ENCODE peak calls at places on chromosomes 6 and 20, in four cellular contexts. One of them, this sample, is unnamed.

GRCh38 chr20:11766961-11767360 is 150.7 kb upstream of the BTBD3 start:
- DNase-seq in lower lobe of right lung: no peak
- DNase-seq in caudate nucleus: no peak
- DNase-seq in CD8-positive, alpha-beta T cell: no peak
- DNase-seq in this sample: no peak

GRCh38 chr6:139713911-139714527 is 339.6 kb upstream of the CITED2 start:
- DNase-seq in lower lobe of right lung: no peak
- DNase-seq in caudate nucleus: no peak
- DNase-seq in CD8-positive, alpha-beta T cell: no peak
- DNase-seq in this sample: no peak

GRCh38 chr6:170238741-170239565 is 51.9 kb downstream of the DLL1 start:
- DNase-seq in lower lobe of right lung: no peak
- DNase-seq in caudate nucleus: no peak
- DNase-seq in CD8-positive, alpha-beta T cell: no peak
- DNase-seq in this sample: peak; percentile 47

GRCh38 chr6:40999498-41000070 is 39.4 kb downstream of the UNC5CL start:
- DNase-seq in lower lobe of right lung: peak; percentile 66
- DNase-seq in caudate nucleus: no peak
- DNase-seq in CD8-positive, alpha-beta T cell: no peak
- DNase-seq in this sample: no peak

GRCh38 chr6:27814665-27815424 is 97.4 kb downstream of the OR2B2 start:
- DNase-seq in lower lobe of right lung: no peak
- DNase-seq in caudate nucleus: no peak
- DNase-seq in CD8-positive, alpha-beta T cell: peak; percentile 72
- DNase-seq in this sample: no peak

GRCh38 chr6:54073487-54073886 is 37.8 kb upstream of the MLIP start:
- DNase-seq in lower lobe of right lung: no peak
- DNase-seq in caudate nucleus: no peak
- DNase-seq in CD8-positive, alpha-beta T cell: no peak
- DNase-seq in this sample: no peak

GRCh38 chr20:50987493-50988210 is 29.0 kb downstream of the MOCS3 start:
- DNase-seq in lower lobe of right lung: no peak
- DNase-seq in caudate nucleus: peak; percentile 51
- DNase-seq in CD8-positive, alpha-beta T cell: peak; percentile 51
- DNase-seq in this sample: peak; percentile 91

GRCh38 chr6:146905313-146905712 is 298.9 kb upstream of the STXBP5 start:
- DNase-seq in lower lobe of right lung: no peak
- DNase-seq in caudate nucleus: no peak
- DNase-seq in CD8-positive, alpha-beta T cell: no peak
- DNase-seq in this sample: peak; percentile 83

GRCh38 chr20:29873946-29874345 is 1383.5 kb upstream of the DEFB115 start:
- DNase-seq in lower lobe of right lung: peak; percentile 84
- DNase-seq in caudate nucleus: no peak
- DNase-seq in CD8-positive, alpha-beta T cell: no peak
- DNase-seq in this sample: peak; percentile 96

GRCh38 chr6:116217069-116217468 is 36.8 kb downstream of the TSPYL4 start:
- DNase-seq in lower lobe of right lung: no peak
- DNase-seq in caudate nucleus: no peak
- DNase-seq in CD8-positive, alpha-beta T cell: no peak
- DNase-seq in this sample: no peak

GRCh38 chr20:45779011-45779915 is 12.4 kb downstream of the WFDC3 start:
- DNase-seq in lower lobe of right lung: peak; percentile 89
- DNase-seq in caudate nucleus: no peak
- DNase-seq in CD8-positive, alpha-beta T cell: no peak
- DNase-seq in this sample: peak; percentile 100

GRCh38 chr6:143792402-143793339 is 50.5 kb upstream of the LTV1 start:
- DNase-seq in lower lobe of right lung: no peak
- DNase-seq in caudate nucleus: no peak
- DNase-seq in CD8-positive, alpha-beta T cell: no peak
- DNase-seq in this sample: no peak

GRCh38 chr6:166553563-166554271 is 32.8 kb downstream of the RAMACL start:
- DNase-seq in lower lobe of right lung: no peak
- DNase-seq in caudate nucleus: no peak
- DNase-seq in CD8-positive, alpha-beta T cell: no peak
- DNase-seq in this sample: no peak

GRCh38 chr20:35005463-35005961 is 49.8 kb downstream of the MYH7B start:
- DNase-seq in lower lobe of right lung: peak; percentile 33
- DNase-seq in caudate nucleus: no peak
- DNase-seq in CD8-positive, alpha-beta T cell: no peak
- DNase-seq in this sample: peak; percentile 67

GRCh38 chr6:162952343-162952871 is 224.6 kb downstream of the PACRG start:
- DNase-seq in lower lobe of right lung: no peak
- DNase-seq in caudate nucleus: no peak
- DNase-seq in CD8-positive, alpha-beta T cell: no peak
- DNase-seq in this sample: no peak

GRCh38 chr20:35820715-35821114 is 48.9 kb downstream of the PHF20 start:
- DNase-seq in lower lobe of right lung: no peak
- DNase-seq in caudate nucleus: no peak
- DNase-seq in CD8-positive, alpha-beta T cell: no peak
- DNase-seq in this sample: no peak

GRCh38 chr20:41255655-41256054 is 61.9 kb downstream of the ZHX3 start:
- DNase-seq in lower lobe of right lung: no peak
- DNase-seq in caudate nucleus: no peak
- DNase-seq in CD8-positive, alpha-beta T cell: no peak
- DNase-seq in this sample: no peak

DNA sequence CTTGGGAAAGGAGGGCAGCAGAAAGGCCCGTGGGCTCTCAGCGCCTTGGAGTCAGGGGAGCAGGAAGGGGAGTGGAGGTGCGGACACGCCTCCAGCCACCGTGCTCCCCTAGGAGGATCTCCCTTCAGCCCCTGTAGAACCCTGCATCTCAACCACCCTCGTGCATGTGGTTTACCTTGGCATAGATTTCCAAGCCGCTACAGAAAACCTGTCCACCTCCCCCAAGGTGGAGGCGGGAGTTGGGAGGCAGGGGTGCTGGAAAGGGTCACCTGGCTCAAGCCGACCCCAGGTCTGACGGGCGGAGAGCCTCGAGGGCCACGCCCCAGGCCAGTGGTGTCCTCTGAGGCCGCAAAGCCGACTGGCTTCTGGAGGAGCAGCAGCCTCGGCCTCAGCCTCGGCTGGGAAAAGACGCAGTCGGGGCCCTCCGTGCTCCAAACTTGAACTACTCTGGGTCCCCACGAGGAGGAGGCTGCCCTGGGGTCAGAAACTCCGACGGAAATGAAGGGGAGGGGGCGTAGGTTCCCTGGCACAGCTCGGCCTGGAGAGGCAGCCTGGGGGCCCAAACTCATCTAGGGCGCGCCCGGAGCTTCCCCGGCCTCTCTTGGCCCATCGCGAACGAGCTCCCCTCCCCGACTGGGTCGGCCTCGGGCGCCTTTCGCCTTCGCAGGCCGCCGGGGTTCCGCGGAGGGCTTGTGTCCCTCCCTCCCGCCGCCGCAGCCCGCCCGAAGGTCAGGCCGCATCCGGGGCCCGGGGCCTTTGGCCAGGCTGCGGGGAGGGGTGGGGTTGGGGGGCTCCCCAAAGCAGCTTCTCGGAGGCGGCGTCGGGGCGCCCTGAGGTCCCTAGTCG is 6.3 kb upstream of the FOXF2 start:
- DNase-seq in lower lobe of right lung: no peak
- DNase-seq in caudate nucleus: no peak
- DNase-seq in CD8-positive, alpha-beta T cell: no peak
- DNase-seq in this sample: no peak
- H3K27ac ChIP-seq in lower lobe of right lung: peak overlapping the region; percentile 78
- H3K27ac ChIP-seq in caudate nucleus: peak overlapping the region; percentile 62
- H3K27ac ChIP-seq in CD8-positive, alpha-beta T cell: no peak overlapping the region
- H3K27ac ChIP-seq in this sample: no peak overlapping the region

DNA sequence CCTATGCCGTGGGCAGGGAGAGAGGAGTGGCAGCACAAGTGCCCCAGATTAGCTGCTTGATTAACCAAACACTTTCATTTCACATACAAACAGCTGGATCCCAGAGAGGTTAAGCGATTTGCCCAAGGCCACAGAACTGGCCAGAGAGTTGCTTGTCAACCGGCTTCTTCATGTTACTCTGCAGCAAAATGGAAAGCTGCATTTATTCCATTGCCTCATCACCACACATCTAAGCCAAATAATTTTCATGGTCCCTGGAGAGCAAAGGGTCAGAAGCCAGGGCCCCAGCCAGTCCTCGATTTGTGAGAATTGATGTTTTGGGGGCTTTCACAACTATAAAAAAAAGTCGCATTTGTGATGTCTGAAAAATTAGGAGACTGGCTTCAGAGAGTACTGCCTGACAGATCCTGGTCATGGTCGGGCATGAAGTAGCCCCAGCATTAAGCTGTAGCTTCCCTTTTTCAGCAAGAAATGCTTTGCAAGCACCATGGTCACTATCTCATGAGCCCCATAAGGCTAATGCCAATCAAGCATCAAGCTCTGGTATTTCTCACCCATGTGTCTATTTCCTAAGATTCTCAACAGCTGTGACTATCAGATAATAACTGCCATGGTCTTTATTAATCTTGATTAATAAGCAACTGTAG is 95.8 kb downstream of the BANF2 start:
- DNase-seq in lower lobe of right lung: no peak
- DNase-seq in caudate nucleus: no peak
- DNase-seq in CD8-positive, alpha-beta T cell: no peak
- DNase-seq in this sample: no peak
- H3K27ac ChIP-seq in lower lobe of right lung: peak overlapping the region; percentile 64
- H3K27ac ChIP-seq in caudate nucleus: no peak overlapping the region
- H3K27ac ChIP-seq in CD8-positive, alpha-beta T cell: no peak overlapping the region
- H3K27ac ChIP-seq in this sample: no peak overlapping the region

GRCh38 chr6:30775104-30775503 is 30.8 kb upstream of the IER3 start:
- DNase-seq in lower lobe of right lung: no peak
- DNase-seq in caudate nucleus: no peak
- DNase-seq in CD8-positive, alpha-beta T cell: no peak
- DNase-seq in this sample: no peak
- H3K27ac ChIP-seq in lower lobe of right lung: no peak overlapping the region
- H3K27ac ChIP-seq in caudate nucleus: no peak overlapping the region
- H3K27ac ChIP-seq in CD8-positive, alpha-beta T cell: no peak overlapping the region
- H3K27ac ChIP-seq in this sample: peak overlapping the region; percentile 45

GRCh38 chr6:134196568-134197301 is 121.2 kb downstream of the SGK1 start:
- DNase-seq in lower lobe of right lung: no peak
- DNase-seq in caudate nucleus: no peak
- DNase-seq in CD8-positive, alpha-beta T cell: no peak
- DNase-seq in this sample: no peak
- H3K27ac ChIP-seq in lower lobe of right lung: no peak overlapping the region
- H3K27ac ChIP-seq in caudate nucleus: no peak overlapping the region
- H3K27ac ChIP-seq in CD8-positive, alpha-beta T cell: no peak overlapping the region
- H3K27ac ChIP-seq in this sample: no peak overlapping the region

DNA sequence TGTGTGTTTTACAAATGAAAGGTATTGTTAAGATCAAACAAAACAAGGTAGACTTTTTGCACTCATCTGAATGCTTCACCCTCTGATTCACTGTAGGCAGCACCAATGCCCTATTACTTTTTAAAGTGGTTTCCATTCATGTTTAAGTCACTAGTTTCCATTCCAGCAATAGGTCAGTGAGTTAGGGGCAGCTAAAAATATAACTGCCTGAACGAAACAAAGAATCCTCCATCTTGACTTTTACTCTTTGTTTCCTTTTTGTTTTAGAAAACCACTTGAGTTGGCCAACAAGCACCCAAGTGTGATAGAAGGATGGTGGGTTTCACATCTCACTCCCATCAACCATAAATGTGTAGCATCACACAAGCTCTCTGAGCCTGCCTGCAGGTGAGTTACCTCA is 25.5 kb downstream of the CLIC5 start:
- DNase-seq in lower lobe of right lung: no peak
- DNase-seq in caudate nucleus: no peak
- DNase-seq in CD8-positive, alpha-beta T cell: no peak
- DNase-seq in this sample: no peak
- H3K27ac ChIP-seq in lower lobe of right lung: no peak overlapping the region
- H3K27ac ChIP-seq in caudate nucleus: no peak overlapping the region
- H3K27ac ChIP-seq in CD8-positive, alpha-beta T cell: no peak overlapping the region
- H3K27ac ChIP-seq in this sample: no peak overlapping the region

GRCh38 chr6:21398741-21399140 is 194.8 kb upstream of the SOX4 start:
- DNase-seq in lower lobe of right lung: no peak
- DNase-seq in caudate nucleus: no peak
- DNase-seq in CD8-positive, alpha-beta T cell: no peak
- DNase-seq in this sample: no peak

GRCh38 chr6:21404577-21404976 is 189.0 kb upstream of the SOX4 start:
- DNase-seq in lower lobe of right lung: no peak
- DNase-seq in caudate nucleus: no peak
- DNase-seq in CD8-positive, alpha-beta T cell: no peak
- DNase-seq in this sample: no peak

GRCh38 chr6:21402368-21402767 is 191.2 kb upstream of the SOX4 start:
- DNase-seq in lower lobe of right lung: no peak
- DNase-seq in caudate nucleus: no peak
- DNase-seq in CD8-positive, alpha-beta T cell: no peak
- DNase-seq in this sample: no peak
- H3K27ac ChIP-seq in lower lobe of right lung: no peak overlapping the region
- H3K27ac ChIP-seq in caudate nucleus: no peak overlapping the region
- H3K27ac ChIP-seq in CD8-positive, alpha-beta T cell: no peak overlapping the region
- H3K27ac ChIP-seq in this sample: no peak overlapping the region

GRCh38 chr20:62428008-62428384 is 657 bp upstream of the RBBP8NL start:
- DNase-seq in lower lobe of right lung: no peak
- DNase-seq in caudate nucleus: no peak
- DNase-seq in CD8-positive, alpha-beta T cell: no peak
- DNase-seq in this sample: peak; percentile 86
- H3K27ac ChIP-seq in lower lobe of right lung: peak overlapping the region; percentile 36
- H3K27ac ChIP-seq in caudate nucleus: no peak overlapping the region
- H3K27ac ChIP-seq in CD8-positive, alpha-beta T cell: no peak overlapping the region
- H3K27ac ChIP-seq in this sample: no peak overlapping the region

DNA sequence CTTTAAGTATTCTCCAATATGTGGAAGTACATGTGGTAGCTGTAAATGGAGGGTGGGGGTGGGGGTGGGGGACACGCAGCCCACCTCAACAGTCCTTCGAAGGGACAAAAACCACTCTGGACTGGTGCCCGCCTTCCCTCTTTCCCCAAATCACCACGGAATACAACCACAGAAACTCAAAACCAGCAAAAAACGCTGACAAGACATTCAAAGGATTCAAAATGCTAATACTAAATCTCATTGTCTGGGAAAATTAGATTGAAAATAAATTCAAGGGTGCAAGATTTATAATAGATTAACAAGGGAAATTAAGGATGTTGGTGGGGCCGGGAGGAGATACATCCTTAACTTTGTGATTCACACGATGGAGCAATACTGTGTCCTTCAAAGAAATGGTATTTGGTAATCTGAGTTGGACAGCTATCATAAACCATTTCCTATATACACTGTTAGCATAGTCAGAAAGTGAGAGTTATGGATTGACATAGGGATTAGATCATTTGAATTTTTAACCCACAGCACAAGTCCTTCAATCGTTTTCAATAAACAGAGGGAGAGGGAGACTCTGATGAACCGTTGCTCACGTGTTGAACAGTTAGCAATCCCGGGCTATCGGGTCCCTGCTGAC is 766 bp upstream of the TBC1D22B start:
- DNase-seq in lower lobe of right lung: no peak
- DNase-seq in caudate nucleus: no peak
- DNase-seq in CD8-positive, alpha-beta T cell: no peak
- DNase-seq in this sample: no peak
- H3K27ac ChIP-seq in lower lobe of right lung: no peak overlapping the region
- H3K27ac ChIP-seq in caudate nucleus: no peak overlapping the region
- H3K27ac ChIP-seq in CD8-positive, alpha-beta T cell: no peak overlapping the region
- H3K27ac ChIP-seq in this sample: peak overlapping the region; percentile 56

DNA sequence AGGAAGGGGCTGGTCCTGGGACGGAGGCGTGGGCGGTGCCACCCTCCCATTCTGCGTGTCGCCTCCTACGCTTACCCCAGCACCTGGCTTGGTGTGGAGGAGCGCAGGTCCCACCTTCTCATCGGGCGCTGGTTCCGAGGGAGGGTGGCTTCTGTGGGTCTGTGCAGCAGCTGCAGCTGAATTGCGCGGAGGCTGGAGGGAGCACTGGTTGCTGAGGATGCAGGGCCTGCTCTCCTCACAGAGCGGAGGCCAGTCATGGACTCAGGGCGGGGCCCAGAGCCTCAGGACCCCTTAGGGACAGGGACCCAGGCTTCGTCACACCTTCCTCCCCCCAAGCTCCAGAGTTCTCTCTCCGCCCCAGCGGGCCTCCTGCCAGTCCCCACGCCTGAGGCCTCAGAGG is 127.8 kb upstream of the MAP3K4 start:
- DNase-seq in lower lobe of right lung: no peak
- DNase-seq in caudate nucleus: no peak
- DNase-seq in CD8-positive, alpha-beta T cell: no peak
- DNase-seq in this sample: no peak
- H3K27ac ChIP-seq in lower lobe of right lung: no peak overlapping the region
- H3K27ac ChIP-seq in caudate nucleus: no peak overlapping the region
- H3K27ac ChIP-seq in CD8-positive, alpha-beta T cell: no peak overlapping the region
- H3K27ac ChIP-seq in this sample: no peak overlapping the region